ENCODE peak calls at places on chromosomes 7 and 10, in ten cellular contexts. E is adrenal gland; O is AG04450; G is lower lobe of right lung; P is A549; D is caudate nucleus; Z is pancreas; R is aorta; T is ovary; X is CD4-positive, alpha-beta memory T cell. L is an unnamed sample.

GRCh38 chr10:95312264-95312663 is 21.5 kb upstream of the PDLIM1 start:
- DNase-seq in E (peak; percentile 78), O (no peak), G (no peak), P (no peak), D (no peak), Z (peak; percentile 43), R (no peak), T (no peak), X (no peak), L (no peak)

GRCh38 chr10:99524050-99524666 is 8.6 kb upstream of the NKX2-3 start:
- DNase-seq in E (no peak), O (no peak), G (no peak), P (no peak), D (no peak), Z (no peak), R (no peak), T (no peak), X (no peak), L (no peak)

GRCh38 chr10:114389429-114389828 is 14.9 kb downstream of the AFAP1L2 start:
- DNase-seq in E (peak; percentile 64), O (no peak), G (no peak), P (peak; percentile 62), D (no peak), Z (no peak), R (no peak), T (peak; percentile 68), X (no peak), L (no peak)

GRCh38 chr7:80047856-80048459 is 86.7 kb upstream of the GNAI1 start:
- DNase-seq in E (no peak), O (no peak), G (no peak), P (no peak), D (no peak), Z (no peak), R (no peak), T (no peak), X (no peak), L (no peak)

GRCh38 chr7:4103352-4104091 is 578.6 kb upstream of the FOXK1 start:
- DNase-seq in E (no peak), O (no peak), G (no peak), P (peak; percentile 36), D (no peak), Z (no peak), R (no peak), T (no peak), X (no peak), L (no peak)

GRCh38 chr10:102651455-102652169 is 7.3 kb downstream of the TRIM8 start:
- DNase-seq in E (no peak), O (no peak), G (no peak), P (no peak), D (no peak), Z (no peak), R (peak; percentile 55), T (no peak), X (no peak), L (no peak)

GRCh38 chr7:155386608-155387007 is 71.3 kb upstream of the EN2 start:
- DNase-seq in E (no peak), O (no peak), G (no peak), P (no peak), D (no peak), Z (no peak), R (no peak), T (no peak), X (no peak), L (no peak)

GRCh38 chr7:108838143-108838542 is 268.5 kb downstream of the DNAJB9 start:
- DNase-seq in E (no peak), O (no peak), G (no peak), P (no peak), D (no peak), Z (no peak), R (no peak), T (no peak), X (no peak), L (no peak)

GRCh38 chr10:29057712-29058426 is 231.0 kb upstream of the LYZL1 start:
- DNase-seq in E (peak; percentile 65), O (no peak), G (no peak), P (no peak), D (no peak), Z (no peak), R (no peak), T (no peak), X (no peak), L (no peak)

GRCh38 chr10:117374506-117375359 is 507 bp downstream of the PDZD8 start:
- DNase-seq in E (peak; percentile 60), O (no peak), G (peak; percentile 66), P (peak; percentile 33), D (no peak), Z (peak; percentile 35), R (peak; percentile 81), T (no peak), X (peak; percentile 13), L (no peak)

GRCh38 chr10:789831-790701 is 100.6 kb upstream of the DIP2C start:
- DNase-seq in E (no peak), O (no peak), G (peak; percentile 35), P (no peak), D (no peak), Z (no peak), R (peak; percentile 59), T (peak; percentile 37), X (no peak), L (no peak)

GRCh38 chr7:479948-480499 is 39.6 kb downstream of the PDGFA start:
- DNase-seq in E (no peak), O (no peak), G (no peak), P (no peak), D (no peak), Z (no peak), R (no peak), T (peak; percentile 27), X (no peak), L (no peak)

GRCh38 chr7:475951-476441 is 43.6 kb downstream of the PDGFA start:
- DNase-seq in E (no peak), O (no peak), G (no peak), P (no peak), D (no peak), Z (no peak), R (no peak), T (peak; percentile 15), X (no peak), L (no peak)

GRCh38 chr7:479115-479947 is 40.3 kb downstream of the PDGFA start:
- DNase-seq in E (no peak), O (no peak), G (no peak), P (no peak), D (no peak), Z (no peak), R (peak; percentile 73), T (peak; percentile 17), X (no peak), L (no peak)

GRCh38 chr7:476736-477360 is 42.8 kb downstream of the PDGFA start:
- DNase-seq in E (no peak), O (no peak), G (no peak), P (no peak), D (no peak), Z (no peak), R (peak; percentile 69), T (peak; percentile 26), X (no peak), L (no peak)

GRCh38 chr7:477626-478220 is 41.9 kb downstream of the PDGFA start:
- DNase-seq in E (no peak), O (no peak), G (no peak), P (no peak), D (no peak), Z (no peak), R (no peak), T (peak; percentile 22), X (no peak), L (no peak)
- H3K27ac ChIP-seq in E (no peak overlapping the region), O (no peak overlapping the region), G (no peak overlapping the region), P (no peak overlapping the region), D (no peak overlapping the region), Z (no peak overlapping the region), R (no peak overlapping the region), T (no peak overlapping the region), X (no peak overlapping the region), L (no peak overlapping the region)

DNA sequence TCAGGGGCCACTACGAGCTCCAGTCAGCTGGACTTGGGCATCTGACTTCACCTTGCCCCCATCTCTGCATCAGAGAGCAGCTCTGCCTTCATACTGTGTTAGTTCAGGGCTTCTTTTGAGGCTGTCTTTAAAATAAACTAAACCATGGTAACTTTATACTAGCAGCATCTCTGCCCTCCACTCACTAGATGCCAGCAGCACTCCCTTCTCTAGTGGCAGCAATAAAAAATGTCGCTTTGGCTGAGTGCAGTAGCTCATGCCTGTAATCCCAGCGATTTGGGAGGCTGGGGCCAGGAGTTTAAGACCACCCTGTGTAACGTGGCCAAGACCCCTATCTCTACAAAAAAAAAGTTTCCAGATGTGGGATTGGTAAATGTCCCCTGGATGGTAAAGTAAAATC is 584.4 kb downstream of the INHBA start:
- DNase-seq in E (no peak), O (no peak), G (no peak), P (no peak), D (no peak), Z (no peak), R (no peak), T (no peak), X (no peak), L (no peak)
- H3K27ac ChIP-seq in E (no peak overlapping the region), O (no peak overlapping the region), G (no peak overlapping the region), P (no peak overlapping the region), D (no peak overlapping the region), Z (no peak overlapping the region), R (no peak overlapping the region), T (no peak overlapping the region), X (no peak overlapping the region), L (peak overlapping the region; percentile 98)

GRCh38 chr7:130930260-130930659 is 196.3 kb upstream of the KLF14 start:
- DNase-seq in E (peak; percentile 70), O (no peak), G (no peak), P (peak; percentile 77), D (no peak), Z (no peak), R (no peak), T (no peak), X (peak; percentile 77), L (peak; percentile 82)
- H3K27ac ChIP-seq in E (peak overlapping the region; percentile 14), O (no peak overlapping the region), G (peak overlapping the region; percentile 60), P (peak overlapping the region; percentile 85), D (peak overlapping the region; percentile 48), Z (no peak overlapping the region), R (no peak overlapping the region), T (no peak overlapping the region), X (peak overlapping the region; percentile 45), L (peak overlapping the region; percentile 100)

GRCh38 chr7:123716877-123717276 is 31.9 kb downstream of the WASL start:
- DNase-seq in E (no peak), O (no peak), G (no peak), P (no peak), D (no peak), Z (no peak), R (no peak), T (no peak), X (no peak), L (no peak)

GRCh38 chr7:123715793-123716192 is 33.0 kb downstream of the WASL start:
- DNase-seq in E (no peak), O (no peak), G (no peak), P (no peak), D (no peak), Z (no peak), R (no peak), T (no peak), X (no peak), L (no peak)

GRCh38 chr7:123714296-123715080 is 34.3 kb downstream of the WASL start:
- DNase-seq in E (no peak), O (peak; percentile 13), G (no peak), P (no peak), D (no peak), Z (no peak), R (no peak), T (no peak), X (no peak), L (no peak)

GRCh38 chr7:123717689-123718088 is 31.1 kb downstream of the WASL start:
- DNase-seq in E (no peak), O (no peak), G (no peak), P (no peak), D (no peak), Z (no peak), R (no peak), T (no peak), X (no peak), L (no peak)

GRCh38 chr7:123715198-123715597 is 33.6 kb downstream of the WASL start:
- DNase-seq in E (no peak), O (no peak), G (no peak), P (no peak), D (no peak), Z (no peak), R (no peak), T (no peak), X (no peak), L (no peak)
- H3K27ac ChIP-seq in E (no peak overlapping the region), O (no peak overlapping the region), G (no peak overlapping the region), P (no peak overlapping the region), D (no peak overlapping the region), Z (no peak overlapping the region), R (no peak overlapping the region), T (no peak overlapping the region), X (no peak overlapping the region), L (peak overlapping the region; percentile 41)

L was measured in epithelial cell of prostate.